ENCODE peak calls at places on chromosomes 11 and 22, in six cellular contexts. X, D, G, F, L and K are unnamed samples.

GRCh38 chr11:62416596-62416995 is 2.2 kb upstream of the SCGB1A1 start:
- DNase-seq in D (no peak), G (no peak), L (no peak), X (no peak), F (no peak), K (no peak)

GRCh38 chr11:44275961-44276550 is 33.9 kb downstream of the ALX4 start:
- DNase-seq in G (no peak), D (no peak), X (no peak), L (no peak), F (no peak), K (no peak)

GRCh38 chr22:45007247-45007945 is 2.4 kb downstream of the PHF21B start:
- DNase-seq in F (no peak), G (no peak), L (no peak), D (peak; percentile 88), X (no peak), K (no peak)

GRCh38 chr11:17591293-17591692 is 44.2 kb downstream of the OTOG start:
- DNase-seq in D (no peak), G (no peak), L (no peak), F (no peak), X (no peak), K (no peak)

GRCh38 chr22:22943521-22944267 is 56.1 kb downstream of the IGLL5 start:
- DNase-seq in X (no peak), D (no peak), F (no peak), G (no peak), L (no peak), K (no peak)

GRCh38 chr22:49670610-49671330 is 156.9 kb downstream of the BRD1 start:
- DNase-seq in X (no peak), G (no peak), L (no peak), F (no peak), D (no peak), K (no peak)

GRCh38 chr11:13294771-13295579 is 17.4 kb downstream of the BMAL1 start:
- DNase-seq in F (no peak), X (no peak), D (no peak), L (no peak), G (no peak), K (no peak)

GRCh38 chr22:46591890-46592289 is 28.3 kb upstream of the GRAMD4 start:
- DNase-seq in L (no peak), G (no peak), F (no peak), X (no peak), D (no peak), K (no peak)

GRCh38 chr11:117273550-117274289 is 17.4 kb upstream of the BACE1-AS start:
- DNase-seq in X (peak; percentile 44), D (no peak), G (peak; percentile 31), F (peak; percentile 66), L (no peak), K (no peak)

GRCh38 chr22:50422046-50422445 is 52.8 kb downstream of the SBF1 start:
- DNase-seq in G (no peak), X (no peak), D (no peak), F (no peak), L (no peak), K (no peak)

GRCh38 chr22:48832592-48832991 is 995.1 kb downstream of the BRD1 start:
- DNase-seq in L (no peak), X (no peak), G (peak; percentile 69), D (no peak), F (no peak), K (no peak)

GRCh38 chr22:33000342-33001280 is 57.6 kb downstream of the SYN3 start:
- DNase-seq in F (peak; percentile 32), G (peak; percentile 6), X (peak; percentile 7), L (no peak), D (peak; percentile 90), K (peak; percentile 6)

GRCh38 chr11:128624269-128625170 is 37.2 kb upstream of the ETS1 start:
- DNase-seq in L (no peak), X (no peak), F (no peak), G (peak; percentile 28), D (no peak), K (peak; percentile 69)

GRCh38 chr11:133787379-133788103 is 57.8 kb downstream of the SPATA19 start:
- DNase-seq in X (no peak), D (peak; percentile 66), L (no peak), F (no peak), G (no peak), K (no peak)

GRCh38 chr11:70229737-70230136 is 26.6 kb downstream of the FADD start:
- DNase-seq in D (no peak), X (no peak), F (no peak), L (no peak), G (no peak), K (no peak)

GRCh38 chr11:22761066-22761465 is 68.5 kb downstream of the SVIP start:
- DNase-seq in L (no peak), X (no peak), G (no peak), F (no peak), D (no peak), K (no peak)

GRCh38 chr22:38097557-38098409 is 12.7 kb downstream of the BAIAP2L2 start:
- DNase-seq in D (peak; percentile 87), F (no peak), G (no peak), L (no peak), X (no peak), K (no peak)

GRCh38 chr11:120208777-120209176 is 2.1 kb upstream of the OAF start:
- DNase-seq in L (no peak), X (peak; percentile 58), G (peak; percentile 90), F (peak; percentile 38), D (no peak), K (no peak)

GRCh38 chr11:69358398-69359080 is 64.6 kb downstream of the MYEOV start:
- DNase-seq in F (no peak), D (no peak), X (no peak), G (no peak), L (no peak), K (no peak)

GRCh38 chr22:24134090-24134846 is 47.0 kb upstream of the SUSD2 start:
- DNase-seq in F (no peak), G (peak; percentile 87), X (no peak), L (no peak), D (peak; percentile 62), K (no peak)

GRCh38 chr22:43540570-43540969 is 128.8 kb downstream of the MPPED1 start:
- DNase-seq in L (no peak), G (no peak), D (no peak), F (no peak), X (no peak), K (no peak)

GRCh38 chr22:29848115-29848514 is 10.0 kb upstream of the ASCC2 start:
- DNase-seq in F (no peak), G (no peak), L (no peak), D (no peak), X (no peak), K (no peak)

GRCh38 chr11:22163394-22163797 is 29.5 kb upstream of the ANO5 start:
- DNase-seq in L (no peak), X (no peak), D (no peak), G (peak; percentile 99), F (no peak), K (no peak)

GRCh38 chr11:4495986-4496385 is 13.5 kb downstream of the OR52K1 start:
- DNase-seq in X (no peak), F (no peak), G (no peak), D (no peak), L (no peak), K (no peak)

GRCh38 chr22:50216684-50217520 is 16.1 kb downstream of the SELENOO start:
- DNase-seq in G (no peak), D (peak; percentile 16), F (no peak), X (no peak), L (no peak), K (no peak)

GRCh38 chr11:134501406-134502152 is 89.5 kb upstream of the B3GAT1 start:
- DNase-seq in X (no peak), L (no peak), G (no peak), F (no peak), D (no peak), K (no peak)

GRCh38 chr11:33475999-33476398 is 218.8 kb downstream of the HIPK3 start:
- DNase-seq in F (peak; percentile 32), D (no peak), L (no peak), X (no peak), G (no peak), K (peak; percentile 31)

GRCh38 chr11:133947298-133947905 is 9.4 kb downstream of the IGSF9B start:
- DNase-seq in L (no peak), G (peak; percentile 11), D (peak; percentile 53), F (no peak), X (no peak), K (peak; percentile 47)

GRCh38 chr22:38925571-38926041 is 31.8 kb upstream of the APOBEC3A start:
- DNase-seq in G (no peak), X (no peak), D (no peak), F (peak; percentile 10), L (no peak), K (no peak)

GRCh38 chr22:22099833-22100812 is 117.5 kb upstream of the TOP3B start:
- DNase-seq in D (no peak), G (no peak), X (no peak), F (no peak), L (no peak), K (no peak)